ENCODE peak calls at places on chromosome 21, in four cellular contexts. U, E, N and R are unnamed samples.

GRCh38 chr21:42547001-42547905 is 33.6 kb downstream of the SLC37A1 start:
- DNase-seq in U (no peak), E (no peak), N (no peak), R (no peak)

GRCh38 chr21:43865471-43866181 is 603 bp downstream of the AGPAT3 start:
- DNase-seq in U (peak), E (peak), N (peak), R (peak)

GRCh38 chr21:29716753-29717152 is 223.0 kb downstream of the GRIK1 start:
- DNase-seq in U (no peak), E (no peak), N (no peak), R (no peak)

GRCh38 chr21:36260030-36260787 is 59.8 kb upstream of the MORC3 start:
- DNase-seq in U (peak), E (peak), N (peak), R (peak)

GRCh38 chr21:14270631-14271030 is 54.7 kb downstream of the RBM11 start:
- DNase-seq in U (no peak), E (peak), N (no peak), R (no peak)

GRCh38 chr21:32412998-32413504 is 545 bp downstream of the EVA1C start:
- DNase-seq in U (no peak), E (peak), N (no peak), R (no peak)

GRCh38 chr21:43820466-43820865 is 31.1 kb downstream of the RRP1 start:
- DNase-seq in U (no peak), E (no peak), N (no peak), R (no peak)

GRCh38 chr21:35102488-35103407 is 53.6 kb upstream of the RUNX1 start:
- DNase-seq in U (no peak), E (peak), N (peak), R (no peak)

GRCh38 chr21:43273016-43273707 is 104.4 kb downstream of the CRYAA start:
- DNase-seq in U (no peak), E (no peak), N (no peak), R (no peak)

GRCh38 chr21:42097860-42098259 is 26.7 kb downstream of the UMODL1 start:
- DNase-seq in U (peak), E (peak), N (no peak), R (no peak)

GRCh38 chr21:28657576-28657975 is 335.1 kb downstream of the LTN1 start:
- DNase-seq in U (no peak), E (no peak), N (no peak), R (no peak)

GRCh38 chr21:46077674-46078101 is 20.2 kb upstream of the COL6A2 start:
- DNase-seq in U (no peak), E (peak), N (no peak), R (no peak)

GRCh38 chr21:32413697-32414578 is 1.4 kb downstream of the EVA1C start:
- DNase-seq in U (no peak), E (peak), N (no peak), R (no peak)

GRCh38 chr21:16305686-16306085 is 575.9 kb downstream of the USP25 start:
- DNase-seq in U (peak), E (no peak), N (no peak), R (no peak)

GRCh38 chr21:15967661-15968060 is 237.9 kb downstream of the USP25 start:
- DNase-seq in U (no peak), E (no peak), N (no peak), R (no peak)

GRCh38 chr21:31218830-31219608 is 125.0 kb downstream of the TIAM1 start:
- DNase-seq in U (no peak), E (peak), N (no peak), R (no peak)

GRCh38 chr21:45644041-45644906 is 749 bp downstream of the PCBP3 start:
- DNase-seq in U (no peak), E (no peak), N (no peak), R (peak)

GRCh38 chr21:33668180-33668579 is 25.9 kb downstream of the ITSN1 start:
- DNase-seq in U (no peak), E (no peak), N (no peak), R (no peak)

GRCh38 chr21:31873696-31874599 is 1.1 kb downstream of the HUNK start:
- DNase-seq in U (peak), E (peak), N (peak), R (peak)

GRCh38 chr21:24093032-24093431 is 1514.2 kb downstream of the MRPL39 start:
- DNase-seq in U (no peak), E (no peak), N (no peak), R (no peak)

GRCh38 chr21:43281661-43282357 is 113.0 kb downstream of the CRYAA start:
- DNase-seq in U (no peak), E (no peak), N (no peak), R (no peak)

GRCh38 chr21:45824546-45825208 is 156.9 kb upstream of the COL6A1 start:
- DNase-seq in U (no peak), E (no peak), N (no peak), R (no peak)